ENCODE peak calls at places on chromosomes 7 and 10, in six cellular contexts. O is LNCaP clone FGC, G is progenitor cell of endocrine pancreas, U is nephron progenitor cell, X is cardiac muscle cell, C is AG04449. F is an unnamed sample.

GRCh38 chr10:31583358-31583757 is 264.3 kb downstream of the ZEB1 start:
- DNase-seq in O (no peak), G (no peak), U (no peak), X (no peak), C (no peak), F (no peak)

GRCh38 chr10:94294168-94294567 is 68.6 kb downstream of the NOC3L start:
- DNase-seq in O (no peak), G (no peak), U (no peak), X (no peak), C (no peak), F (no peak)

GRCh38 chr10:44628921-44629320 is 244.0 kb upstream of the CXCL12 start:
- DNase-seq in O (no peak), G (no peak), U (no peak), X (peak; percentile 94), C (peak; percentile 64), F (no peak)

GRCh38 chr10:79148452-79149344 is 79.9 kb downstream of the ZMIZ1 start:
- DNase-seq in O (no peak), G (no peak), U (no peak), X (no peak), C (no peak), F (no peak)

GRCh38 chr10:416091-416515 is 273.4 kb downstream of the DIP2C start:
- DNase-seq in O (no peak), G (no peak), U (no peak), X (no peak), C (no peak), F (no peak)

GRCh38 chr7:141477866-141478265 is 73.3 kb upstream of the AGK start:
- DNase-seq in O (no peak), G (no peak), U (no peak), X (no peak), C (no peak), F (no peak)

GRCh38 chr7:1691096-1691495 is 21.0 kb downstream of the ELFN1 start:
- DNase-seq in O (no peak), G (peak; percentile 4), U (no peak), X (no peak), C (no peak), F (no peak)

GRCh38 chr7:81725003-81725402 is 44.8 kb downstream of the HGF start:
- DNase-seq in O (no peak), G (no peak), U (no peak), X (peak; percentile 67), C (no peak), F (no peak)

GRCh38 chr10:123275183-123275549 is 121.0 kb downstream of the BUB3 start:
- DNase-seq in O (no peak), G (no peak), U (peak; percentile 16), X (no peak), C (no peak), F (no peak)

GRCh38 chr10:6514180-6514579 is 65.9 kb downstream of the PRKCQ start:
- DNase-seq in O (no peak), G (no peak), U (no peak), X (no peak), C (no peak), F (no peak)

GRCh38 chr7:2567663-2568238 is 9.0 kb downstream of the IQCE start:
- DNase-seq in O (no peak), G (no peak), U (peak; percentile 36), X (peak; percentile 55), C (no peak), F (no peak)

GRCh38 chr7:92781117-92781720 is 55.2 kb downstream of the CDK6 start:
- DNase-seq in O (no peak), G (no peak), U (no peak), X (peak; percentile 71), C (no peak), F (no peak)

GRCh38 chr10:132059760-132060508 is 5.8 kb upstream of the JAKMIP3 start:
- DNase-seq in O (no peak), G (no peak), U (no peak), X (no peak), C (no peak), F (no peak)

GRCh38 chr7:98613601-98614425 is 3.3 kb upstream of the NPTX2 start:
- DNase-seq in O (no peak), G (peak; percentile 54), U (peak; percentile 72), X (peak; percentile 40), C (no peak), F (peak; percentile 59)

GRCh38 chr10:123567984-123568745 is 98.0 kb upstream of the GPR26 start:
- DNase-seq in O (no peak), G (no peak), U (no peak), X (no peak), C (no peak), F (no peak)

DNA sequence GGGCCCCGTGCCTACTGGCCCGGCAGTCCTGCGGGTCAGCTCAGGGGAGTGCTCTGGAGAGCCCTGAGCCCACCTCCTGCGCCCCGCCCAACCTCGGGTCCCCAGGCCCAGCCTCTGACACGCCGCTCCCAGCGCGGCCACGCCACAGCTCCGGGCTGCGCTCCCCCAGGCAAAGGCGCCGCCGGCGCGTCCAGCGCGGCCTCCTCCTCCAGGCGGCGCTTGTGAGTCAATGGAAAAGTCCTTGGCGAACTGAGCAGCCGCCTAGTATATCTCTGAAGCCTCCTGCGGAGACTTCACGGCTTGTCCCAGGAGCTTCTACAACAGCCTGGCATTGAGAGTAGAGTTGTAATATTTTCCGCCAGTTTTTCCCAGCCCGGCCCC is 29.5 kb upstream of the BMS1 start:
- DNase-seq in O (peak; percentile 26), G (peak; percentile 78), U (peak; percentile 87), X (peak; percentile 82), C (peak; percentile 4), F (peak; percentile 79)
- TF ChIP-seq CTCF in O (peak; percentile 92), G (peak; percentile 74), U (peak; percentile 78), X (peak; percentile 94), C (peak; percentile 82), F (peak; percentile 75)

DNA sequence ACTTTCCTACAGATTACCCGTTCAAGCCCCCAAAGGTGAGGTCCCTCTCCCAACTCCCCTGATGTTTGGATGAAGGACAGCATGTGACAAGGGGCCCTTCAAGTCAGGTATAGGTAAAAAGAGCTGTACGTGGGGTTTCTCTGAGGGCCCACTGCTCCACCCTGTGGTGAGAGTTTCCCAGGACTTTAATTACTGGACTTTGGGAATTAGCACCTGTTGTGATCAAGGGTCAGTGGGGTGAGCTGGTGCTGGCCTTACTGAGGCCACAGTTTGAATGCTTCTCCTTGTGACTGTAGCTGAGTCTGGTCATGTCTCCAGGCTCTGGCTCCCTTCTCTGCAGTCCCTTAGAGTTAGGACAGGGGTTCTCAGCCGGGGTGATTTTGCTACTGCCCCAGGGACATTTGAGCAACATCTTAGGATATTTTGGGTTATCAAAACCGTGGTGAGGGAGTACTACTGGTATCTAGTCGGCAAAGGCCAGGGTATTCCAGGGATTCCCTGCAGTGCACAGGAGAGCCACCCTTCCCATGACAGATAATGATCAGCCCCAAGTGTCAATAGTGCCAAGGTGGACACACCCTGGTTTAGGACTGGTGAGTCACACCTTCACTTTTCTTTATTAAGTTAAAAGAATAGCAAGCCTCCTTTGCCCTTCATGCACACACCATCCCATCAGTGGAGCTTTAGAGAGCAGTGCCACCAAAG is 16.9 kb downstream of the UBE2D4 start:
- DNase-seq in O (no peak), G (no peak), U (no peak), X (no peak), C (no peak), F (no peak)
- TF ChIP-seq CTCF in O (no peak), G (peak; percentile 38), U (no peak), X (peak; percentile 7), C (no peak), F (no peak)

DNA sequence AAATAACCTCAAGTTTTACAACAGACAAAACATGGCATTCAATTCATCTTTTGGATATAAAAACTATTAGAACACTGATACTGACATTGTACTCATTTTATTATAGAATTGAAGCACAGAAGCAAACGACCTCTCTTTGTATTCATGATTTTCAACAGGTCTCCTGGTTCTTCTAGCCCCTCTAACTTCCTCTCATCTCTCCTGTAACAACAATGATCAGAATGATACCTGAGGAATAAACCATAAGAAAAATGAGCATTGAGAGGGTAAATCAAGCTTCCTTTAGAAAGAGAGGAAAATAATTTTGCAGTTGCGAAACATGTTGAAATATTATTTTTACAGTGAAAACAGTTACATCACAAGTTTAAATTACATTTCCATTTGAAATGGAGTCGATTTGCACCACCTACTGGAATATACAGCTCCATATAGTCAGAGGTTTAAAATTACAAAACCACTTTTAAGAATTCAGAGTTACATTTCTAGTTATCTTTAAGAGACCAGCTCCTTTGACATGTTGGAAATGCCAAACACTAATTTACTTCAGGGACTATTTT is 17.5 kb upstream of the TEX36 start:
- DNase-seq in O (no peak), G (no peak), U (no peak), X (peak; percentile 44), C (no peak), F (no peak)
- TF ChIP-seq CTCF in O (peak; percentile 54), G (no peak), U (no peak), X (peak; percentile 24), C (peak; percentile 13), F (peak; percentile 36)

GRCh38 chr7:149873074-149873967 is 448 bp upstream of the ATP6V0E2 start:
- DNase-seq in O (peak; percentile 73), G (peak; percentile 94), U (peak; percentile 96), X (peak; percentile 92), C (peak; percentile 50), F (peak; percentile 88)
- TF ChIP-seq CTCF in O (no peak), G (no peak), U (no peak), X (no peak), C (no peak), F (no peak)

GRCh38 chr10:70254795-70255328 is 21.6 kb upstream of the PPA1 start:
- DNase-seq in O (no peak), G (no peak), U (no peak), X (no peak), C (no peak), F (no peak)

GRCh38 chr10:70256463-70256862 is 23.2 kb upstream of the PPA1 start:
- DNase-seq in O (no peak), G (no peak), U (no peak), X (no peak), C (no peak), F (no peak)

GRCh38 chr10:70253878-70254765 is 20.9 kb upstream of the PPA1 start:
- DNase-seq in O (no peak), G (no peak), U (no peak), X (no peak), C (no peak), F (no peak)

GRCh38 chr10:70258216-70258615 is 25.0 kb upstream of the PPA1 start:
- DNase-seq in O (no peak), G (no peak), U (no peak), X (peak; percentile 56), C (no peak), F (no peak)

DNA sequence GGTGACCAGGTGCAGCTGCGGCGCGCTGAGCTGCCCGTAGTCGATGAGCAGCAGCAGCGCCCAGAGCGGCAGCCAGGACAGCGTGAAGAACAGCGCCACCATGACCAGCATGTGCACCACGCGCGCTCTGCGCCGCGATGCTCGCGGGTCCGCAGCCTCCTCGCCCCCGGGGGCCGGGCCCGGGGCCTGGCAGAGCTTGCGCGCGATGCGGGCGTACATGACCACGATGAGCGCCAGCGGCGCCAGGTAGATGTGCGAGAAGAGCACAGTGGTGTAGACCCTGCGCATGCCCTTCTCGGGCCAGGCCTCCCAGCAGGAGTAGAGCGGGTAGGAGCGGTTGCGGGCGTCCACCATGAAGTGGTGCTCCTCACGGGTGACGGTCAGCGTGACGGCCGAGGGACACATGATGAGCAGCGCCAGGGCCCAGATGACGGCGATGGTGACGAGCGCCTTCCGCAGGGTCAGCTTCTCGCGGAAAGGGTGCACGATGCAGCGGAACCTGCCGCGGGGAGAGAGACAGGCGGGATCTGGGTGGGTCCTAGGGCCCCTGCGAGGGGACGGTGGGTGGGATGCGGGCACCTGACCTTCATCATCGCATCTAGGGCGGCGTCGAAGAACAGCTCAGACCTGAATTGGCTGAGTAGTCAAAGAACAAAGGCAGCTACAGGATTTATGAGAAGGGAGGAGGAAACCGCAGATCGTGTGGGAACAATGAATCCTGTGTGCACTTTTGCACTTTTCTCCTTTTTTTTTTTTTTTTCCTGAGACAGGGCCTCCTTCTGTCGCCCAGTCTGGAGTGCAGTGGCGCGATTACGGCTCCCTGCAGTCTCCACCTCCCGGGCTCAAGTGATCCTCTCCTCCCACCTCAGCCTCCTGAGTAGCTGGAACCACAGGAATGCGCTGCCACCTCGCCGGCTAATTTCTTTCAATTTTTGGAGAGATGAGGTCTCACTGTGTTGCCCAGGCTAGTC is 22.4 kb upstream of the PPA1 start:
- DNase-seq in O (no peak), G (no peak), U (no peak), X (peak; percentile 77), C (no peak), F (no peak)
- TF ChIP-seq CTCF in O (no peak), G (no peak), U (no peak), X (peak; percentile 14), C (peak; percentile 10), F (no peak)

F was measured in neural crest cell.